ENCODE peak calls at places on chromosomes 11 and 22, in four cellular contexts. One of them, this sample, is unnamed.

GRCh38 chr11:71342116-71342515 is 89.7 kb upstream of the SHANK2 start:
- DNase-seq in prostate gland: no peak
- DNase-seq in body of pancreas: no peak
- DNase-seq in SJSA1: no peak
- DNase-seq in this sample: no peak

GRCh38 chr11:10657308-10658271 is 36.0 kb downstream of the IRAG1 start:
- DNase-seq in prostate gland: no peak
- DNase-seq in body of pancreas: no peak
- DNase-seq in SJSA1: peak; percentile 61
- DNase-seq in this sample: no peak

GRCh38 chr11:75468534-75469340 is 35.7 kb upstream of the KLHL35 start:
- DNase-seq in prostate gland: no peak
- DNase-seq in body of pancreas: peak; percentile 43
- DNase-seq in SJSA1: no peak
- DNase-seq in this sample: peak; percentile 50

GRCh38 chr11:9231848-9232177 is 33.3 kb downstream of the DENND5A start:
- DNase-seq in prostate gland: no peak
- DNase-seq in body of pancreas: peak; percentile 16
- DNase-seq in SJSA1: no peak
- DNase-seq in this sample: no peak

GRCh38 chr11:19076744-19077589 is 16.4 kb upstream of the MRGPRX2 start:
- DNase-seq in prostate gland: peak; percentile 39
- DNase-seq in body of pancreas: peak; percentile 60
- DNase-seq in SJSA1: no peak
- DNase-seq in this sample: peak; percentile 47

GRCh38 chr11:120649316-120649715 is 137.8 kb downstream of the GRIK4 start:
- DNase-seq in prostate gland: no peak
- DNase-seq in body of pancreas: no peak
- DNase-seq in SJSA1: no peak
- DNase-seq in this sample: no peak

GRCh38 chr22:22770280-22770871 is 117.2 kb upstream of the IGLL5 start:
- DNase-seq in prostate gland: peak; percentile 14
- DNase-seq in body of pancreas: peak; percentile 54
- DNase-seq in SJSA1: peak; percentile 59
- DNase-seq in this sample: no peak

GRCh38 chr22:42544686-42545085 is 9.1 kb upstream of the SERHL2 start:
- DNase-seq in prostate gland: no peak
- DNase-seq in body of pancreas: no peak
- DNase-seq in SJSA1: no peak
- DNase-seq in this sample: no peak

GRCh38 chr22:49735411-49736311 is 92.0 kb downstream of the BRD1 start:
- DNase-seq in prostate gland: no peak
- DNase-seq in body of pancreas: no peak
- DNase-seq in SJSA1: peak; percentile 46
- DNase-seq in this sample: peak; percentile 37

GRCh38 chr11:71251159-71251721 is 1.1 kb downstream of the SHANK2 start:
- DNase-seq in prostate gland: peak; percentile 43
- DNase-seq in body of pancreas: peak; percentile 69
- DNase-seq in SJSA1: no peak
- DNase-seq in this sample: peak; percentile 25

GRCh38 chr11:76803023-76803422 is 19.9 kb downstream of the TSKU start:
- DNase-seq in prostate gland: peak; percentile 3
- DNase-seq in body of pancreas: no peak
- DNase-seq in SJSA1: no peak
- DNase-seq in this sample: no peak

GRCh38 chr11:121451982-121452608 is at the start of gene SORL1:
- DNase-seq in prostate gland: peak; percentile 85
- DNase-seq in body of pancreas: peak; percentile 66
- DNase-seq in SJSA1: peak; percentile 43
- DNase-seq in this sample: peak; percentile 95

GRCh38 chr11:73426184-73426845 is 50.1 kb downstream of the RELT start:
- DNase-seq in prostate gland: no peak
- DNase-seq in body of pancreas: no peak
- DNase-seq in SJSA1: no peak
- DNase-seq in this sample: no peak

GRCh38 chr11:19683141-19683805 is 29.4 kb upstream of the NAV2 start:
- DNase-seq in prostate gland: no peak
- DNase-seq in body of pancreas: no peak
- DNase-seq in SJSA1: no peak
- DNase-seq in this sample: no peak

GRCh38 chr11:125275905-125276634 is 111.5 kb downstream of the PKNOX2 start:
- DNase-seq in prostate gland: no peak
- DNase-seq in body of pancreas: peak; percentile 26
- DNase-seq in SJSA1: no peak
- DNase-seq in this sample: no peak

GRCh38 chr11:61162092-61162935 is 1.1 kb upstream of the VPS37C start:
- DNase-seq in prostate gland: no peak
- DNase-seq in body of pancreas: peak; percentile 64
- DNase-seq in SJSA1: no peak
- DNase-seq in this sample: no peak

GRCh38 chr11:106281455-106282173 is 204.2 kb downstream of the AASDHPPT start:
- DNase-seq in prostate gland: no peak
- DNase-seq in body of pancreas: no peak
- DNase-seq in SJSA1: no peak
- DNase-seq in this sample: no peak

GRCh38 chr22:32544953-32545558 is 70.4 kb downstream of the FBXO7 start:
- DNase-seq in prostate gland: no peak
- DNase-seq in body of pancreas: no peak
- DNase-seq in SJSA1: no peak
- DNase-seq in this sample: no peak

GRCh38 chr22:29369460-29369859 is 18.9 kb downstream of the AP1B1 start:
- DNase-seq in prostate gland: no peak
- DNase-seq in body of pancreas: peak; percentile 54
- DNase-seq in SJSA1: no peak
- DNase-seq in this sample: no peak

GRCh38 chr22:48974443-48975251 is 853.0 kb downstream of the BRD1 start:
- DNase-seq in prostate gland: no peak
- DNase-seq in body of pancreas: no peak
- DNase-seq in SJSA1: no peak
- DNase-seq in this sample: no peak

GRCh38 chr22:32531955-32532818 is 57.6 kb downstream of the FBXO7 start:
- DNase-seq in prostate gland: no peak
- DNase-seq in body of pancreas: peak; percentile 59
- DNase-seq in SJSA1: peak; percentile 96
- DNase-seq in this sample: peak; percentile 78

GRCh38 chr22:49523374-49524008 is 304.2 kb downstream of the BRD1 start:
- DNase-seq in prostate gland: no peak
- DNase-seq in body of pancreas: no peak
- DNase-seq in SJSA1: no peak
- DNase-seq in this sample: no peak

GRCh38 chr11:115257286-115258077 is 246.7 kb downstream of the CADM1 start:
- DNase-seq in prostate gland: no peak
- DNase-seq in body of pancreas: no peak
- DNase-seq in SJSA1: no peak
- DNase-seq in this sample: no peak

GRCh38 chr11:123628936-123629683 is 25.3 kb downstream of the SCN3B start:
- DNase-seq in prostate gland: no peak
- DNase-seq in body of pancreas: peak; percentile 35
- DNase-seq in SJSA1: no peak
- DNase-seq in this sample: no peak

GRCh38 chr11:66373261-66373660 is 1.7 kb upstream of the SLC29A2 start:
- DNase-seq in prostate gland: peak; percentile 87
- DNase-seq in body of pancreas: no peak
- DNase-seq in SJSA1: no peak
- DNase-seq in this sample: no peak

GRCh38 chr11:69598147-69598546 is 42.8 kb upstream of the CCND1 start:
- DNase-seq in prostate gland: no peak
- DNase-seq in body of pancreas: no peak
- DNase-seq in SJSA1: peak; percentile 59
- DNase-seq in this sample: no peak

GRCh38 chr22:32985899-32986772 is 72.0 kb downstream of the SYN3 start:
- DNase-seq in prostate gland: peak; percentile 77
- DNase-seq in body of pancreas: peak; percentile 72
- DNase-seq in SJSA1: peak; percentile 88
- DNase-seq in this sample: no peak

GRCh38 chr22:43152355-43153071 is 1.2 kb downstream of the TSPO start:
- DNase-seq in prostate gland: peak; percentile 80
- DNase-seq in body of pancreas: peak; percentile 88
- DNase-seq in SJSA1: peak; percentile 67
- DNase-seq in this sample: peak; percentile 93

GRCh38 chr22:45228401-45228754 is 12.3 kb downstream of the KIAA0930 start:
- DNase-seq in prostate gland: no peak
- DNase-seq in body of pancreas: no peak
- DNase-seq in SJSA1: no peak
- DNase-seq in this sample: no peak

GRCh38 chr22:20606784-20607128 is 99.3 kb downstream of the MED15 start:
- DNase-seq in prostate gland: no peak
- DNase-seq in body of pancreas: no peak
- DNase-seq in SJSA1: no peak
- DNase-seq in this sample: no peak

DNA sequence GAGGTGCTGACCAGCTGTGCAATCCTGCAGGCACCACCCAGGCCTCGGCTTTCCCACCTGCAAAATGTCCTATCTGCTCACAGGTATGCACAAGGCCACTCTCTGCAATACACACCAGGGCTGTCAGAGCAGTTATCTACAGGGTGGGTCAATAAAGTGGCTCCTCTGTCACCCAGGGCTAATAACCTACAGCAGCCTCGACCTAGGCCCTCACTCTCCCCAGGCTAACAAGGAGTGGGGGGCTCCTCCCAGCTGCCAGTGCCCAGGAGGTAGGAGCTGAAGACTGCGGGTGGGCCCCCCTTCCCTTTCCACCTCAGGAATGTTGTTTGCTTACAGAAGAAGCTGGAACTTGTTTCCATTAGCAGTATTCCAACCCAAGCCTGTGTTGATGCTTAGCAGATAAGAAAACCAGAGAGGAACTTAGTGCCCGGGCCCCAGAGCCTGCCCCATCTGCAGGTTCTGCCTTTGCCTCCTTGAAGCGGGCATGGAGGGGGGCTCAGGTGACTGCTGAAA is 26.8 kb downstream of the MYH9 start:
- DNase-seq in prostate gland: no peak
- DNase-seq in body of pancreas: no peak
- DNase-seq in SJSA1: peak; percentile 75
- DNase-seq in this sample: no peak
- H3K4me1 ChIP-seq in prostate gland: peaks cover 66% of the 10 kb centered on the region
- H3K4me1 ChIP-seq in body of pancreas: peaks cover 98% of the 10 kb centered on the region
- H3K4me1 ChIP-seq in SJSA1: peaks cover 100% of the 10 kb centered on the region
- H3K4me1 ChIP-seq in this sample: peaks cover 96% of the 10 kb centered on the region

GRCh38 chr22:39173787-39174497 is 21.5 kb upstream of the CBX7 start:
- DNase-seq in prostate gland: no peak
- DNase-seq in body of pancreas: no peak
- DNase-seq in SJSA1: no peak
- DNase-seq in this sample: no peak
- H3K4me1 ChIP-seq in prostate gland: peaks cover 26% of the 10 kb centered on the region
- H3K4me1 ChIP-seq in body of pancreas: peaks cover 50% of the 10 kb centered on the region
- H3K4me1 ChIP-seq in SJSA1: peaks cover 61% of the 10 kb centered on the region
- H3K4me1 ChIP-seq in this sample: peaks cover 77% of the 10 kb centered on the region

DNA sequence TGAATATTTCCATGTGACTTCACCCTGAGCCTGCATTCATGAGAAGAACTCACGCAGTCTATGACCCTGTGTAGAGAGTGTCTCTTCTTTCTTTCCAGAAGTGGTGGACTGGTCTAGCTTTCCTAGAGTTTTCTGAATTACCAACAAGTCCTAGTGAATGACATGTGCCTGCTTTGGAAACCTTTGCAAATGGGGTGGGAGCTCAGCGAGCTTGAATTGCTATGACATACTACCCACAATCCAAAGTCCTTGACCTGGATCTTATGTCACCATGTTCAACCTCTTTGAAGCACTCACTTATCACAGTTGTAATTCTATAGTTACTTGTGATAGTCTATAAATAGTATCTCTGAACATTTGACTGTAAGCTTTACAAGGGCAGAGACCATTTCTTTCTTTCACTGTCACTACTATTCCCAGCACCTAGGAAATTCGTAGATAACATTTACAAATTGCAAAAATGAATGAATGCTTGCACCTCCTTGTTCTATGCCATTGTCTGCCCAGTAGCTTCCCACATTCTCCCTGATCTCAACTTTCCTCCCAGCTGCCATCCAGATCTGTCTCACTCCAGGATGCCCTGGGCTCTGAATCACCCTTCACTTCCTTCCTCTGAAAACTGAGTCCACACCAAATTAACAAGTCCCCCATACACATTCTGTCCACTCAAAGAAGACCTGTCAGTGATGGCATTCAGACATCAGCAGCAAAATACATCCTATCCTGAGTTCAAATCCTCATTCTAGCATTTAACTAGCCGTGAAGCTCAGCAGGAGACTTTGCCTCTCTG is 201.9 kb upstream of the SESN3 start:
- DNase-seq in prostate gland: no peak
- DNase-seq in body of pancreas: no peak
- DNase-seq in SJSA1: no peak
- DNase-seq in this sample: no peak
- H3K4me1 ChIP-seq in prostate gland: no peaks in the 10 kb centered on the region
- H3K4me1 ChIP-seq in body of pancreas: no peaks in the 10 kb centered on the region
- H3K4me1 ChIP-seq in SJSA1: no peaks in the 10 kb centered on the region
- H3K4me1 ChIP-seq in this sample: no peaks in the 10 kb centered on the region

DNA sequence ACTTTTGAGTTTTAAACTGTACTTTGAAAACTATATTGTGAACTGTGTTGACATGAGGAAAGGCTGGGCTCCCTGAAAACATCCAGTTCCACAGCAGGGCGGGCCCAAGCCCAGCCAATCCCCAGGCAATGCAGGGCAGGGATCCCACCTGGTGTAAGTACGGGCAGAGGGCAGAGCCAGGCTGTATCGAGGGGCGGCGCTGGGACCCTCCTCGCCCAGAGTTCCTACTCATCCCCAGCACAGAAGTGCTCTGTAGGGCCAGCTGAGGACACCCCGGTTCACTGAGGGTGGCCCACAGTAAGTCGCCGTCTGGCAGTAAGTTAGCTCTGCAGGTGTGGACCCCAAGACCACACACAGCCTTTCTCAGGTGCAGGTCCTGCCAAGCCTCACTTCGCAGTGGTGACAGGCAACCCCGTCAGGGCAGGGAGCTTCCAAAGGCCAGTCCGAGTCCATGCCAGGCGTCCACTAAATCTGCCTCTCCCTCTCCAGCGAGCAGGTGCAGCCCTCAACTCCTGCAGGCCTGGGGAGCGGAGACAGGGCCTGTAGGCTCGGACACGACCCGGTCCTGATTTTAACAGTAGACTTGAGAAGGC is 6.4 kb downstream of the RASSF7 start:
- DNase-seq in prostate gland: no peak
- DNase-seq in body of pancreas: no peak
- DNase-seq in SJSA1: no peak
- DNase-seq in this sample: no peak
- H3K4me1 ChIP-seq in prostate gland: peaks cover 22% of the 10 kb centered on the region
- H3K4me1 ChIP-seq in body of pancreas: peaks cover 39% of the 10 kb centered on the region
- H3K4me1 ChIP-seq in SJSA1: peaks cover 6% of the 10 kb centered on the region
- H3K4me1 ChIP-seq in this sample: peaks cover 28% of the 10 kb centered on the region

GRCh38 chr11:63838150-63838681 is 694 bp upstream of the MARK2 start:
- DNase-seq in prostate gland: no peak
- DNase-seq in body of pancreas: no peak
- DNase-seq in SJSA1: no peak
- DNase-seq in this sample: peak; percentile 86

GRCh38 chr11:63841554-63841953 is 2.6 kb downstream of the MARK2 start:
- DNase-seq in prostate gland: peak; percentile 53
- DNase-seq in body of pancreas: peak; percentile 52
- DNase-seq in SJSA1: peak; percentile 84
- DNase-seq in this sample: no peak

GRCh38 chr11:63840356-63841060 is 1.6 kb downstream of the MARK2 start:
- DNase-seq in prostate gland: no peak
- DNase-seq in body of pancreas: no peak
- DNase-seq in SJSA1: no peak
- DNase-seq in this sample: no peak

GRCh38 chr11:63838682-63839507 is at the start of gene MARK2:
- DNase-seq in prostate gland: peak; percentile 99
- DNase-seq in body of pancreas: peak; percentile 99
- DNase-seq in SJSA1: peak; percentile 99
- DNase-seq in this sample: peak; percentile 97

GRCh38 chr11:63839508-63840355 is 822 bp downstream of the MARK2 start:
- DNase-seq in prostate gland: peak; percentile 32
- DNase-seq in body of pancreas: peak; percentile 49
- DNase-seq in SJSA1: no peak
- DNase-seq in this sample: no peak
- H3K4me1 ChIP-seq in prostate gland: peaks cover 15% of the 10 kb centered on the region
- H3K4me1 ChIP-seq in body of pancreas: peaks cover 61% of the 10 kb centered on the region
- H3K4me1 ChIP-seq in SJSA1: peaks cover 36% of the 10 kb centered on the region
- H3K4me1 ChIP-seq in this sample: peaks cover 48% of the 10 kb centered on the region